ENCODE peak calls at places on chromosome 1, in six cellular contexts. R is left cardiac atrium, U is NCI-H2081, P is fibroblast of the conjunctiva, Q is IMR-90, W is NCI-H748 treated with DMSO at 0.1 percent for 48 hours. X is an unnamed sample.

GRCh38 chr1:212816567-212817278 is 25.0 kb downstream of the TATDN3 start:
- DNase-seq in R (no peak), U (no peak), P (no peak), Q (peak; percentile 5), W (no peak), X (no peak)

GRCh38 chr1:175317795-175318194 is 125.2 kb upstream of the KIAA0040 start:
- DNase-seq in R (no peak), U (no peak), P (no peak), Q (no peak), W (no peak), X (no peak)

GRCh38 chr1:52056937-52057231 is 789 bp downstream of the BTF3L4 start:
- DNase-seq in R (no peak), U (no peak), P (no peak), Q (no peak), W (no peak), X (no peak)

GRCh38 chr1:24418898-24419628 is 3.5 kb downstream of the NIPAL3 start:
- DNase-seq in R (peak; percentile 48), U (no peak), P (no peak), Q (peak; percentile 38), W (no peak), X (no peak)

GRCh38 chr1:20080441-20081330 is 10.7 kb downstream of the PLA2G5 start:
- DNase-seq in R (no peak), U (no peak), P (no peak), Q (no peak), W (no peak), X (no peak)

GRCh38 chr1:230668227-230668626 is 25.9 kb downstream of the COG2 start:
- DNase-seq in R (no peak), U (no peak), P (no peak), Q (no peak), W (no peak), X (no peak)

GRCh38 chr1:223717695-223718363 is 5.5 kb downstream of the CAPN2 start:
- DNase-seq in R (no peak), U (no peak), P (no peak), Q (peak; percentile 53), W (no peak), X (no peak)

GRCh38 chr1:3034162-3034561 is 12.9 kb downstream of the ACTRT2 start:
- DNase-seq in R (no peak), U (no peak), P (no peak), Q (no peak), W (no peak), X (no peak)

GRCh38 chr1:100989306-100990077 is 36.1 kb downstream of the DPH5 start:
- DNase-seq in R (no peak), U (no peak), P (peak; percentile 78), Q (peak; percentile 94), W (no peak), X (no peak)

GRCh38 chr1:47696911-47697441 is 259.1 kb downstream of the FOXD2 start:
- DNase-seq in R (no peak), U (no peak), P (no peak), Q (no peak), W (peak; percentile 23), X (peak; percentile 44)

GRCh38 chr1:53738205-53739108 is 507 bp downstream of the GLIS1 start:
- DNase-seq in R (no peak), U (no peak), P (no peak), Q (no peak), W (no peak), X (no peak)

GRCh38 chr1:8031176-8031785 is 5.2 kb upstream of the ERRFI1 start:
- DNase-seq in R (no peak), U (no peak), P (no peak), Q (peak; percentile 73), W (peak; percentile 6), X (peak; percentile 29)

GRCh38 chr1:217273866-217274265 is 357.0 kb downstream of the GPATCH2 start:
- DNase-seq in R (no peak), U (no peak), P (no peak), Q (peak; percentile 58), W (no peak), X (no peak)

GRCh38 chr1:161531986-161532875 is 7.9 kb downstream of the HSPA6 start:
- DNase-seq in R (no peak), U (no peak), P (no peak), Q (peak; percentile 41), W (no peak), X (no peak)

GRCh38 chr1:201763439-201764140 is 65.4 kb upstream of the IPO9 start:
- DNase-seq in R (no peak), U (no peak), P (no peak), Q (peak; percentile 55), W (no peak), X (no peak)

GRCh38 chr1:153498746-153499145 is 37.0 kb downstream of the S100A6 start:
- DNase-seq in R (no peak), U (no peak), P (no peak), Q (no peak), W (no peak), X (no peak)

GRCh38 chr1:77060000-77060399 is 159.2 kb downstream of the PIGK start:
- DNase-seq in R (no peak), U (no peak), P (no peak), Q (no peak), W (no peak), X (no peak)

GRCh38 chr1:160101717-160102522 is 3.5 kb upstream of the IGSF8 start:
- DNase-seq in R (no peak), U (no peak), P (no peak), Q (peak; percentile 33), W (no peak), X (no peak)

GRCh38 chr1:116362050-116362449 is 11.0 kb upstream of the ATP1A1 start:
- DNase-seq in R (no peak), U (no peak), P (no peak), Q (no peak), W (no peak), X (no peak)

GRCh38 chr1:83942914-83943313 is 56.0 kb downstream of the TTLL7 start:
- DNase-seq in R (no peak), U (no peak), P (peak; percentile 3), Q (peak; percentile 24), W (no peak), X (no peak)

GRCh38 chr1:185401019-185401418 is 84.0 kb upstream of the IVNS1ABP start:
- DNase-seq in R (no peak), U (no peak), P (no peak), Q (peak; percentile 11), W (no peak), X (no peak)

GRCh38 chr1:241819340-241819866 is 28.6 kb upstream of the EXO1 start:
- DNase-seq in R (no peak), U (no peak), P (no peak), Q (no peak), W (no peak), X (no peak)

GRCh38 chr1:166017395-166017794 is 149.4 kb downstream of the FAM78B start:
- DNase-seq in R (no peak), U (no peak), P (no peak), Q (no peak), W (no peak), X (no peak)

GRCh38 chr1:204280099-204280498 is 66.3 kb upstream of the GOLT1A start:
- DNase-seq in R (no peak), U (no peak), P (no peak), Q (no peak), W (no peak), X (no peak)

GRCh38 chr1:239493736-239494285 is 107.4 kb downstream of the CHRM3 start:
- DNase-seq in R (no peak), U (no peak), P (no peak), Q (no peak), W (no peak), X (no peak)

GRCh38 chr1:119435061-119435460 is 20.1 kb downstream of the HSD3B2 start:
- DNase-seq in R (no peak), U (no peak), P (no peak), Q (no peak), W (no peak), X (no peak)